ENCODE peak calls at places on chromosomes 12 and 14, in six cellular contexts. I, P, F, J, Q and W are unnamed samples.

GRCh38 chr12:30603129-30603528 is 92.5 kb downstream of the IPO8 start:
- DNase-seq in I (no peak), P (no peak), F (no peak), J (no peak), Q (no peak), W (no peak)

GRCh38 chr12:79482323-79482722 is 208.4 kb downstream of the PAWR start:
- DNase-seq in I (no peak), P (no peak), F (no peak), J (no peak), Q (no peak), W (no peak)

GRCh38 chr14:91418387-91419043 is 895 bp upstream of the CCDC88C start:
- DNase-seq in I (peak; percentile 42), P (peak; percentile 72), F (peak; percentile 88), J (no peak), Q (peak; percentile 83), W (no peak)

GRCh38 chr12:131542351-131542750 is 168.5 kb upstream of the SFSWAP start:
- DNase-seq in I (no peak), P (no peak), F (no peak), J (no peak), Q (no peak), W (no peak)

GRCh38 chr14:104924421-104925213 is at the start of gene PLD4:
- DNase-seq in I (no peak), P (no peak), F (peak; percentile 32), J (no peak), Q (no peak), W (peak; percentile 26)

GRCh38 chr12:108833355-108833733 is 24.0 kb downstream of the SSH1 start:
- DNase-seq in I (peak; percentile 71), P (no peak), F (no peak), J (no peak), Q (no peak), W (no peak)

GRCh38 chr14:99612065-99612736 is 8.2 kb upstream of the CCDC85C start:
- DNase-seq in I (no peak), P (no peak), F (no peak), J (no peak), Q (no peak), W (no peak)

GRCh38 chr14:94690486-94690885 is 78.3 kb downstream of the SERPINA3 start:
- DNase-seq in I (no peak), P (no peak), F (no peak), J (no peak), Q (no peak), W (peak; percentile 30)

GRCh38 chr12:41962171-41962572 is 182.5 kb downstream of the GXYLT1 start:
- DNase-seq in I (no peak), P (no peak), F (peak; percentile 69), J (peak; percentile 69), Q (peak; percentile 60), W (peak; percentile 64)

GRCh38 chr14:95098984-95099599 is 58.2 kb downstream of the DICER1 start:
- DNase-seq in I (peak; percentile 40), P (no peak), F (peak; percentile 79), J (peak; percentile 75), Q (peak; percentile 79), W (peak; percentile 85)

GRCh38 chr14:23177181-23177580 is 6.3 kb downstream of the SLC7A8 start:
- DNase-seq in I (no peak), P (no peak), F (no peak), J (no peak), Q (no peak), W (no peak)
- H3K4me1 ChIP-seq in I (peaks cover 4% of the 10 kb centered on the region), P (peaks cover 3% of the 10 kb centered on the region), F (peaks cover 5% of the 10 kb centered on the region), J (peaks cover 66% of the 10 kb centered on the region), Q (peaks cover 19% of the 10 kb centered on the region), W (peaks cover 11% of the 10 kb centered on the region)

GRCh38 chr12:46518184-46518583 is 145.6 kb upstream of the SLC38A2 start:
- DNase-seq in I (no peak), P (no peak), F (peak; percentile 79), J (no peak), Q (peak; percentile 46), W (no peak)
- H3K4me1 ChIP-seq in I (peaks cover 41% of the 10 kb centered on the region), P (no peaks in the 10 kb centered on the region), F (no peaks in the 10 kb centered on the region), J (peaks cover 17% of the 10 kb centered on the region), Q (peaks cover 33% of the 10 kb centered on the region), W (peaks cover 29% of the 10 kb centered on the region)

GRCh38 chr14:50057331-50057730 is 59.0 kb downstream of the VCPKMT start:
- DNase-seq in I (no peak), P (no peak), F (peak; percentile 6), J (no peak), Q (no peak), W (no peak)
- H3K4me1 ChIP-seq in I (peaks cover 33% of the 10 kb centered on the region), P (peaks cover 23% of the 10 kb centered on the region), F (peaks cover 20% of the 10 kb centered on the region), J (peaks cover 29% of the 10 kb centered on the region), Q (peaks cover 5% of the 10 kb centered on the region), W (peaks cover 28% of the 10 kb centered on the region)

DNA sequence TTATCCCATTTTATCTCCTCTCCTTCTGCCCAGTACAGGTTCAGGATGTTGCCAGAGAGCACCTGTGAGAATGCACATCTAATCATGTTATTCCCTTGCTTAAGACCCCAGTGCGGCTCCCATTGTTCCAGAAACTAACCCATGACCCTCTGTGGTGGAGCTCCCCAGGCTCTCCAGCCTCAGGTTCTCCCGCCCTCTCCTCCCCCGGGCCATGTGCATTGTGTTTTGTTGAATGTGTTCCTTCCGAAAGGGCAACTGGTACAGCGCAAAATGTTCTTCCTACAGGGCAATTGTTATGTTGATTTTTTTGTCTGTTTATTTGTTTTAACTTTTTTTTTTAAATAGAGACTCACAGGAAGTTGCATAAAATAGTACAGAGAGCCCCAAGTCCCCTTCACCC is 31.1 kb downstream of the TMEM132C start:
- DNase-seq in I (no peak), P (no peak), F (no peak), J (no peak), Q (no peak), W (no peak)
- H3K4me1 ChIP-seq in I (no peaks in the 10 kb centered on the region), P (no peaks in the 10 kb centered on the region), F (no peaks in the 10 kb centered on the region), J (no peaks in the 10 kb centered on the region), Q (no peaks in the 10 kb centered on the region), W (no peaks in the 10 kb centered on the region)

GRCh38 chr12:122983789-122984515 is 3.5 kb downstream of the ARL6IP4 start:
- DNase-seq in I (no peak), P (no peak), F (peak; percentile 72), J (peak; percentile 87), Q (no peak), W (no peak)

GRCh38 chr12:122981587-122982493 is 1.4 kb downstream of the ARL6IP4 start:
- DNase-seq in I (no peak), P (no peak), F (peak; percentile 66), J (peak; percentile 66), Q (no peak), W (no peak)

GRCh38 chr12:122982494-122982850 is 2.0 kb downstream of the ARL6IP4 start:
- DNase-seq in I (no peak), P (no peak), F (peak; percentile 71), J (peak; percentile 61), Q (no peak), W (no peak)

GRCh38 chr12:122984612-122985358 is 4.3 kb downstream of the ARL6IP4 start:
- DNase-seq in I (no peak), P (no peak), F (peak; percentile 89), J (no peak), Q (peak; percentile 84), W (no peak)

DNA sequence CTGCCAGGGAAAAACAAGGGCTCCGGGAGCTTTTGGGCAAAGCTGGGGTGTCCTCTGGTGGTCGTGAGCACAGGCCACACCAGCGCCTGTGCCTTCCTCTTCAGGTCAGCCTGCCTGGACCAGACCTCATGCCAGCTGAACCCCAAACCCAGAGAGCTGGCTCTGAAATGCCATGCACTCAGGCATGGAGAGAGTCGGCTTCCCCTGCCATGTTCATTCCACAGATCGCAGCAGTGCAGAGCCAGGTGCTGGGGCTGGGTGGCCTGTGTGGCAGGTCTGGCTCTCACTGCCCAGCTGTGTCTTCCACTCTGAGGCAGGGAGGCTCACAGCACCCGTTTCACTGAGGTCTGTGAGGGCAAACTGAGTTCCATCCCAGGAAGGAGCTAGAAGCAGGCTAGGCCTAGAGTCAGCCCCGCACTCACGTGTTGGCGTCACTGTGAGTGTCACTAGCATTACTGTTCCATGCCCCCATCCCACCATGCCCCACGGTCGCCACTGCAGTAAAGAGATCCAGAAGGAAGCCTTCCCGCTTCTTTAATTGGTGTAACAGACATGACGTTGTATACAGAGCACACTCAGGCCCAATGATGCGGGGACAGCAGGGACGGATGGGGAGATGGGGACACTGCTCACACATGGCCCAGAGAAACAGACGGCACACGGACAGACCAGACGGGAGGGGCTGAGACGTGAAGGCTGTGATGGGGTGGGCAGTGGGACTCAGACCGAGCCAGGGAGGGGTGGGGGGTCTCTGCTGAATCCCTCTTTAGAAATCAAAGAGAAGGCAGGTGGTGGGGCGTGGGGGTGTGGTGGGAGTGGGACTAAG is 2.7 kb downstream of the ARL6IP4 start:
- DNase-seq in I (no peak), P (no peak), F (peak; percentile 45), J (peak; percentile 67), Q (no peak), W (no peak)
- H3K4me1 ChIP-seq in I (peaks cover 23% of the 10 kb centered on the region), P (peaks cover 35% of the 10 kb centered on the region), F (peaks cover 19% of the 10 kb centered on the region), J (peaks cover 69% of the 10 kb centered on the region), Q (peaks cover 55% of the 10 kb centered on the region), W (peaks cover 66% of the 10 kb centered on the region)

DNA sequence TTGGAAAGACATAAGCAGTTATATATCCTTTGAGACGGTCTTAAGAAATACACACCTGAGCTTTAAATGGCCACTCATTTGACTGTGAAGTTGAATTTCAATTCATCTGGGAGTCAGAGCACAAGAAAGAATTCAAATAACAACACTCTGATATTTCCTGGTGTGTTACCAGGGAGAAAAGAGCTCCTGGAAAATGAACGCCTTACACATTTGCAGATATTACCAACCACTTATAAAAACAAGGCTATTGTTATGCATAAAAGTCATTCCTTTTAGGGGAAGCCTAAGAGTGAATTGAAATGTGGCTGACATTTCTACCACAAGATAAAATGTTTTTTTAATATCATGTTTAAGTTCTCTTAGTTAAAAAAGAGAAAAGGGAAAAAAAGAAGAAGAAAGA is 229.2 kb upstream of the PLEKHG7 start:
- DNase-seq in I (no peak), P (no peak), F (no peak), J (no peak), Q (no peak), W (no peak)
- H3K4me1 ChIP-seq in I (no peaks in the 10 kb centered on the region), P (peaks cover 2% of the 10 kb centered on the region), F (no peaks in the 10 kb centered on the region), J (peaks cover 6% of the 10 kb centered on the region), Q (peaks cover 4% of the 10 kb centered on the region), W (no peaks in the 10 kb centered on the region)

GRCh38 chr12:80509781-80510556 is 65.9 kb downstream of the PTPRQ start:
- DNase-seq in I (no peak), P (no peak), F (no peak), J (no peak), Q (no peak), W (no peak)

GRCh38 chr12:80504389-80505153 is 60.5 kb downstream of the PTPRQ start:
- DNase-seq in I (no peak), P (no peak), F (no peak), J (no peak), Q (no peak), W (no peak)
- H3K4me1 ChIP-seq in I (no peaks in the 10 kb centered on the region), P (no peaks in the 10 kb centered on the region), F (no peaks in the 10 kb centered on the region), J (no peaks in the 10 kb centered on the region), Q (no peaks in the 10 kb centered on the region), W (no peaks in the 10 kb centered on the region)